ENCODE peak calls at places on chromosomes 12 and 14, in five cellular contexts. One of them, this sample, is unnamed.

GRCh38 chr12:110048242-110049027 is at the start of gene C12orf76:
- DNase-seq in ELR: peak
- DNase-seq in activated T-cell treated with anti-CD3 and anti-CD28 coated beads for 48 hours: peak
- DNase-seq in COR-L47: peak
- DNase-seq in caudate nucleus: peak
- DNase-seq in this sample: peak

GRCh38 chr14:38389666-38390065 is 133.8 kb upstream of the CLEC14A start:
- DNase-seq in ELR: peak
- DNase-seq in activated T-cell treated with anti-CD3 and anti-CD28 coated beads for 48 hours: no peak
- DNase-seq in COR-L47: no peak
- DNase-seq in caudate nucleus: no peak
- DNase-seq in this sample: no peak

GRCh38 chr14:69780952-69781351 is 14.0 kb downstream of the SRSF5 start:
- DNase-seq in ELR: no peak
- DNase-seq in activated T-cell treated with anti-CD3 and anti-CD28 coated beads for 48 hours: no peak
- DNase-seq in COR-L47: no peak
- DNase-seq in caudate nucleus: no peak
- DNase-seq in this sample: no peak

GRCh38 chr14:56555921-56556570 is 23.6 kb upstream of the TMEM260 start:
- DNase-seq in ELR: peak
- DNase-seq in activated T-cell treated with anti-CD3 and anti-CD28 coated beads for 48 hours: no peak
- DNase-seq in COR-L47: peak
- DNase-seq in caudate nucleus: no peak
- DNase-seq in this sample: no peak

GRCh38 chr12:11154400-11154925 is 16.5 kb upstream of the SMIM10L1 start:
- DNase-seq in ELR: no peak
- DNase-seq in activated T-cell treated with anti-CD3 and anti-CD28 coated beads for 48 hours: no peak
- DNase-seq in COR-L47: no peak
- DNase-seq in caudate nucleus: no peak
- DNase-seq in this sample: no peak

GRCh38 chr14:80850197-80850814 is 91.2 kb downstream of the CEP128 start:
- DNase-seq in ELR: peak
- DNase-seq in activated T-cell treated with anti-CD3 and anti-CD28 coated beads for 48 hours: no peak
- DNase-seq in COR-L47: no peak
- DNase-seq in caudate nucleus: no peak
- DNase-seq in this sample: peak

GRCh38 chr12:10771132-10771733 is 31.2 kb downstream of the TAS2R7 start:
- DNase-seq in ELR: peak
- DNase-seq in activated T-cell treated with anti-CD3 and anti-CD28 coated beads for 48 hours: no peak
- DNase-seq in COR-L47: no peak
- DNase-seq in caudate nucleus: no peak
- DNase-seq in this sample: peak

GRCh38 chr14:89185919-89186849 is 230.8 kb downstream of the FOXN3 start:
- DNase-seq in ELR: peak
- DNase-seq in activated T-cell treated with anti-CD3 and anti-CD28 coated beads for 48 hours: no peak
- DNase-seq in COR-L47: no peak
- DNase-seq in caudate nucleus: no peak
- DNase-seq in this sample: no peak

GRCh38 chr12:22238211-22238610 is 96.3 kb downstream of the ST8SIA1 start:
- DNase-seq in ELR: no peak
- DNase-seq in activated T-cell treated with anti-CD3 and anti-CD28 coated beads for 48 hours: no peak
- DNase-seq in COR-L47: no peak
- DNase-seq in caudate nucleus: no peak
- DNase-seq in this sample: no peak

GRCh38 chr12:98955284-98955683 is 310.2 kb downstream of the APAF1 start:
- DNase-seq in ELR: peak
- DNase-seq in activated T-cell treated with anti-CD3 and anti-CD28 coated beads for 48 hours: no peak
- DNase-seq in COR-L47: no peak
- DNase-seq in caudate nucleus: no peak
- DNase-seq in this sample: peak

GRCh38 chr12:124861492-124861891 is 2.2 kb downstream of the SCARB1 start:
- DNase-seq in ELR: no peak
- DNase-seq in activated T-cell treated with anti-CD3 and anti-CD28 coated beads for 48 hours: no peak
- DNase-seq in COR-L47: no peak
- DNase-seq in caudate nucleus: peak
- DNase-seq in this sample: no peak

This sample was measured in GM20000.